ENCODE peak calls at places on chromosomes 16 and 17, in eight cellular contexts. O is heart right ventricle, C is hepatocyte, W is AG04450, N is heart left ventricle, X is SK-N-SH, D is kidney, T is IMR-90. S is an unnamed sample.

GRCh38 chr17:13346996-13347762 is 254.6 kb downstream of the HS3ST3A1 start:
- DNase-seq in O (no peak), C (peak), W (peak), N (no peak), X (no peak), D (no peak), T (peak), S (no peak)

GRCh38 chr16:17273142-17273561 is 197.6 kb downstream of the XYLT1 start:
- DNase-seq in O (no peak), C (peak), W (peak), N (no peak), X (no peak), D (no peak), T (peak), S (no peak)

GRCh38 chr16:87326151-87326571 is 9.0 kb upstream of the C16orf95 start:
- DNase-seq in O (no peak), C (no peak), W (no peak), N (no peak), X (no peak), D (peak), T (no peak), S (no peak)

GRCh38 chr16:77424841-77425604 is 9.8 kb downstream of the ADAMTS18 start:
- DNase-seq in O (no peak), C (no peak), W (no peak), N (no peak), X (no peak), D (no peak), T (no peak), S (no peak)

GRCh38 chr17:59333845-59334244 is 2.4 kb downstream of the YPEL2 start:
- DNase-seq in O (no peak), C (no peak), W (no peak), N (no peak), X (no peak), D (no peak), T (no peak), S (no peak)

GRCh38 chr16:72552675-72553074 is 380.7 kb upstream of the PMFBP1 start:
- DNase-seq in O (no peak), C (no peak), W (no peak), N (no peak), X (no peak), D (no peak), T (peak), S (no peak)

GRCh38 chr17:44607836-44608690 is 48.2 kb upstream of the MEIOC start:
- DNase-seq in O (no peak), C (peak), W (peak), N (peak), X (peak), D (peak), T (peak), S (no peak)

GRCh38 chr17:69336580-69336979 is 9.6 kb upstream of the ABCA5 start:
- DNase-seq in O (no peak), C (no peak), W (no peak), N (no peak), X (no peak), D (no peak), T (no peak), S (no peak)

GRCh38 chr17:65554568-65555223 is 6.8 kb downstream of the AXIN2 start:
- DNase-seq in O (peak), C (peak), W (no peak), N (peak), X (no peak), D (no peak), T (peak), S (no peak)

GRCh38 chr17:49691677-49692191 is 13.8 kb upstream of the SPOP start:
- DNase-seq in O (no peak), C (no peak), W (no peak), N (no peak), X (no peak), D (no peak), T (no peak), S (no peak)

GRCh38 chr16:55506708-55507107 is 2.2 kb upstream of the LPCAT2 start:
- DNase-seq in O (no peak), C (no peak), W (no peak), N (no peak), X (no peak), D (no peak), T (no peak), S (no peak)

GRCh38 chr17:17884281-17885028 is 47.7 kb upstream of the SREBF1 start:
- DNase-seq in O (no peak), C (no peak), W (no peak), N (no peak), X (no peak), D (peak), T (no peak), S (no peak)

GRCh38 chr17:74862108-74862901 is 2.6 kb upstream of the GRIN2C start:
- DNase-seq in O (peak), C (peak), W (no peak), N (no peak), X (peak), D (no peak), T (peak), S (peak)

GRCh38 chr17:54381482-54381881 is 519.2 kb upstream of the TOM1L1 start:
- DNase-seq in O (no peak), C (no peak), W (no peak), N (no peak), X (no peak), D (no peak), T (no peak), S (no peak)

GRCh38 chr16:67296422-67296821 is 17.1 kb downstream of the PLEKHG4 start:
- DNase-seq in O (no peak), C (no peak), W (no peak), N (no peak), X (no peak), D (no peak), T (peak), S (no peak)

GRCh38 chr17:59678946-59679345 is 28.3 kb downstream of the PTRH2 start:
- DNase-seq in O (no peak), C (no peak), W (no peak), N (no peak), X (no peak), D (no peak), T (no peak), S (no peak)

GRCh38 chr16:66274335-66275110 is 92.0 kb upstream of the CDH5 start:
- DNase-seq in O (no peak), C (peak), W (no peak), N (no peak), X (peak), D (no peak), T (peak), S (no peak)

GRCh38 chr16:64406661-64407267 is 715.1 kb downstream of the CDH11 start:
- DNase-seq in O (no peak), C (no peak), W (no peak), N (no peak), X (no peak), D (no peak), T (no peak), S (no peak)

GRCh38 chr16:30445408-30446202 is at the start of gene SEPHS2:
- DNase-seq in O (peak), C (peak), W (peak), N (peak), X (peak), D (peak), T (peak), S (peak)

GRCh38 chr17:40551874-40552768 is 13.2 kb downstream of the CCR7 start:
- DNase-seq in O (no peak), C (no peak), W (peak), N (no peak), X (no peak), D (peak), T (peak), S (no peak)

GRCh38 chr17:5661486-5662125 is 77.3 kb upstream of the NLRP1 start:
- DNase-seq in O (no peak), C (no peak), W (no peak), N (no peak), X (no peak), D (no peak), T (no peak), S (no peak)

GRCh38 chr16:20851601-20852000 is 45.3 kb downstream of the REXO5 start:
- DNase-seq in O (peak), C (peak), W (peak), N (peak), X (no peak), D (peak), T (peak), S (no peak)

GRCh38 chr16:48123104-48123788 is 32.5 kb downstream of the ABCC12 start:
- DNase-seq in O (no peak), C (peak), W (peak), N (no peak), X (no peak), D (no peak), T (peak), S (no peak)

GRCh38 chr17:50052822-50053653 is 2.9 kb upstream of the ITGA3 start:
- DNase-seq in O (peak), C (peak), W (no peak), N (peak), X (peak), D (peak), T (peak), S (no peak)

GRCh38 chr16:77943770-77944169 is 78.6 kb upstream of the CLEC3A start:
- DNase-seq in O (no peak), C (no peak), W (no peak), N (no peak), X (no peak), D (no peak), T (no peak), S (no peak)

GRCh38 chr17:37239690-37240344 is 136.0 kb upstream of the C17orf78 start:
- DNase-seq in O (no peak), C (peak), W (no peak), N (no peak), X (peak), D (no peak), T (peak), S (peak)

GRCh38 chr17:37736428-37736827 is 8.4 kb downstream of the HNF1B start:
- DNase-seq in O (no peak), C (no peak), W (no peak), N (no peak), X (no peak), D (no peak), T (no peak), S (no peak)

GRCh38 chr16:9297437-9298113 is 206.1 kb downstream of the HAPSTR1 start:
- DNase-seq in O (peak), C (peak), W (no peak), N (peak), X (peak), D (peak), T (no peak), S (no peak)

GRCh38 chr17:12591336-12591735 is 74.4 kb upstream of the MYOCD start:
- DNase-seq in O (no peak), C (no peak), W (no peak), N (no peak), X (no peak), D (no peak), T (peak), S (no peak)

GRCh38 chr17:80992077-80992947 is 671 bp downstream of the CHMP6 start:
- DNase-seq in O (no peak), C (peak), W (no peak), N (no peak), X (peak), D (peak), T (no peak), S (peak)

GRCh38 chr16:75111514-75112280 is 4.9 kb downstream of the LDHD start:
- DNase-seq in O (no peak), C (no peak), W (no peak), N (peak), X (no peak), D (no peak), T (no peak), S (no peak)

GRCh38 chr16:11805556-11805955 is 8.5 kb upstream of the ZC3H7A start:
- DNase-seq in O (no peak), C (no peak), W (no peak), N (no peak), X (no peak), D (no peak), T (no peak), S (no peak)

DNA sequence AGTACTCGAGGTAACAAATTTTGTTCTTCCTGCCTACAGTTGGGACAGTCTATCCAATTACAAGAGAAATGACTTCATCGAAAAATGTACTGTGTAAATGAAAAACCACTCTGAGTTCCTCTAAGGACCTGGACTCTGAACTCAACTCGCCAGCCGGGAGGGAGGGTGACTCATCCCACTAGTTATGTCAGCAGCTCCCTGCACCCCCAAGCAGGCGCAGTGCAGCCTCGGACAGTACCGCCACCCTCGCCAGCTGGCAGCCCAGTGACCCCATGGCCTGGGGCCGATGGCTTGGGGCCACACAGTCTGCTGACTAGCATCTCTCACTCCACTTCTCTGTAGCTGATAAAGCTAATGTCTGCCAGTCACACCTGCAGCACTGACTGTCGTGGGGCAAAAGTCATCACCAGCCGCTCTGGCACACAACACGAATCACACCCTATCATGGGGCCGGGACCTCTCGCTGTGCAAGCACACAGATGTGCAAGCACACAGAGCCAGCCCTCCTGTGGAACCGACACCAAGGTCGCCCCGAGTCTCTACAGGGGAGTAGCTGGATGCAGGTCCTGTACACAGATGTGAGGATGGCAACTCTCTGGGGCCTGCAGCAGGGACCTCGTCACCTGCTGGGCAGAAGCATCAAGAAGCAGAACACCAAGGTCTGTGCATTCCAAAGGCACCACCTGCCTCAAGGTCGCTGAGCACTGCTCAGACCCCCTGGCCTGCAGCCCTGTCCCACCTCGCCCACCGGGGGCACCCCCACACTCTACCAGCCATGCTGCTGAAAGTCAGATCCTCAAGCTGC is 5.7 kb downstream of the CSNK1D start:
- DNase-seq in O (peak), C (peak), W (peak), N (peak), X (peak), D (peak), T (peak), S (no peak)
- H3K27ac ChIP-seq in O (peak), C (peak), W (peak), N (peak), X (peak), D (peak), T (peak), S (peak)

GRCh38 chr17:19398301-19399181 is 11.6 kb upstream of the MFAP4 start:
- DNase-seq in O (peak), C (peak), W (no peak), N (peak), X (peak), D (peak), T (no peak), S (no peak)

GRCh38 chr17:19392303-19392702 is 5.3 kb upstream of the MFAP4 start:
- DNase-seq in O (no peak), C (no peak), W (no peak), N (no peak), X (no peak), D (peak), T (no peak), S (no peak)

GRCh38 chr17:19401321-19402010 is 9.6 kb upstream of the RNF112 start:
- DNase-seq in O (no peak), C (no peak), W (no peak), N (no peak), X (no peak), D (peak), T (no peak), S (no peak)

GRCh38 chr17:19399750-19400450 is 11.1 kb upstream of the RNF112 start:
- DNase-seq in O (no peak), C (no peak), W (no peak), N (no peak), X (no peak), D (peak), T (no peak), S (no peak)

DNA sequence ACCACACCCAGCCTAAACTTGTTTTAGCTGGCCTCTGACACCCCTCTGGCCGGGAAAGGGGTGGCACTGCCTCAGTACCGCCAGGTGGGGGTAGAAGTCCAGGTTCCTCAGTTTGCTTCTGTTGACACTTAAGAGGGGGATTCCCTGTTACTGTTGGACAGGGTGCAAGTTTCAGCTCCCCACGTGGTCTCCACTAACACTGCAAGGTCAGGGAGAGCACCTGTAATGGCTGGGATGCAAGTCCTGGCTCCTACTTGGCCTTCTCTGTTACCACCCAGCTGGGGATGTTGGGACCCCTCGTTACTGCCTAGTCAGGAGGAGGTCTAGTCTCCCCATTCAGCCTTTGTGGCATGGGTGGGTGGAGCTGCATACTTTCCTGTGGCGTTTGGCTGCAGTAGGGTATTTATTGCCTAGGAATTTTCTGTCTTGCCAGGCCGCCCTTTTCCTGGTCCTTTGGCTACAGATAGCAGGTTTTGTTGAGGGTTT is 10.6 kb upstream of the MFAP4 start:
- DNase-seq in O (no peak), C (no peak), W (no peak), N (no peak), X (no peak), D (peak), T (no peak), S (no peak)
- H3K27ac ChIP-seq in O (no peak), C (peak), W (no peak), N (peak), X (no peak), D (no peak), T (no peak), S (no peak)

DNA sequence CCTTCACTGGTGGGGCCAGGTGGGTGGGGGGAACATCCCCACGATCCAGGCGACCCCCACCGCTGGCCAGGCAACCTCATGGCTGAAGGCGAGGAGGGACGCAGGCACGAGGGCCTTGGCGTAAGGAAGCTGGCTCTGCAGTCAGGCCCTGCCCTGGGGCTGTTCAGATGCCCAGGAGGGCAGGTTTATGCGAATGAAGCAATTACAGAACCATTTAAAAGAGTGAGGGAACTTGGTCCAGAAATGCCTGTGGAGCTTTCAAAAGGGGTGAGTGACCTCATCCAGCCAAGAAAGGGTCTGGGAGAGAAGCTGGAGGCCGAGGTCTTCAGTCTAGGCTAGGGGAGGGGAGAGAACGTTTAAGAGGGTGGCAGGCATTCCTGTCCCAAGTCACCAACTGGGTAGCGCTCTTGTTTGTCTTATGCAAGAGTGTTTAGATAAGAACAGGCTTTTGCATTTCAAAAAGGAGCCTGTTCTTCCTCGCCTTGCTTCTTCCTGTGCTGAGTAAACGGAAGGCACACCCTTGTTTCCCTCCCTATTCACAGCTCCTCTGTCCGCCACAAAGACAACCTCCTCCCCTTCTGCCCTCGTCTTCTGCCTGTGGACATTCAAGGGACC is 183.5 kb upstream of the SDK2 start:
- DNase-seq in O (no peak), C (peak), W (no peak), N (no peak), X (no peak), D (peak), T (no peak), S (peak)
- H3K27ac ChIP-seq in O (peak), C (no peak), W (no peak), N (peak), X (no peak), D (no peak), T (no peak), S (peak)

DNA sequence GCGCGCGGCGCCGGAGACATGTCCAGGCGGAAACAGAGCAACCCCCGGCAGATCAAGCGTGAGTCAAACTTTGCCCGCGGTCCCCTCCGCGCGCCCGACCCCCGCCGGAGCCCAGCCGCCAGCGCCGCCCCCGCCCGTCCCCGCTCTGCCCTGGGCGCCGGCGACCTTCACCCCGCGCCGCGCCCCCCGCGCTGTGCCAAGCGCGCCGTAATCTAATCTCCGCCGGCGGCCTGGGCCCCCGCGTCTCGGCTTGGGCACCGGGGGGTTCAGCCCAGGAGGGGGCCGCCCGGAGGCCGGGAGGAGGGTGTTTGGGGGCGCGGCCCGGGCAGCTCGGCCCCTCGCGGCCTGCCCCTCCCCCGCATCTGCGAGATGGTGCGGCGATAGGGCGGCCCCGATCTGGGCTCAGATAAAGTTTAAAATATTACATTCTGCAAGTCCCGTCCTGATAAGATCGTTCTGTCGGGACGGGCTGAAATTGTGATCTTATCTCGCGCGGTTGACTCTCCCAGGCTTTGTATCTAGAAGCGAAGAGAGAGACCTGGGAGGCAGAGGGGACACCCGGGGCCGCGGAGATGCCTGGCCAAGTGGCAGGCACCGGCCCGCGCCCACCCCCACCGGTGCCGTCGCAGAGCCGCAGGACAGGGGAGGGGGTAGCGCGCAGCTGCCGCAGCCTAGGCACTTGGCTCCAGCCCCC is 688 bp downstream of the ZFPM1 start:
- DNase-seq in O (no peak), C (peak), W (no peak), N (no peak), X (peak), D (no peak), T (no peak), S (no peak)
- H3K27ac ChIP-seq in O (no peak), C (peak), W (no peak), N (peak), X (peak), D (no peak), T (no peak), S (peak)

GRCh38 chr17:76537288-76537577 is 276 bp downstream of the CYGB start:
- DNase-seq in O (peak), C (no peak), W (no peak), N (no peak), X (peak), D (peak), T (peak), S (no peak)
- H3K27ac ChIP-seq in O (peak), C (no peak), W (no peak), N (peak), X (peak), D (no peak), T (peak), S (no peak)

GRCh38 chr17:4195306-4195705 is 52.3 kb downstream of the CYB5D2 start:
- DNase-seq in O (no peak), C (no peak), W (no peak), N (no peak), X (no peak), D (no peak), T (peak), S (no peak)
- H3K27ac ChIP-seq in O (no peak), C (no peak), W (no peak), N (no peak), X (no peak), D (no peak), T (no peak), S (no peak)

S was measured in CD4-positive, alpha-beta memory T cell.